ENCODE peak calls at places on chromosomes 11 and 22, in seven cellular contexts. T, P, D, K, F, R and L are unnamed samples. For H3K36me3, the result is how much of the 10 kb centered on the place peaks cover.

GRCh38 chr11:122155765-122156527 is 39.9 kb upstream of the BLID start:
- DNase-seq in T (no peak), P (no peak), D (no peak), K (no peak), F (no peak), R (no peak), L (no peak)

GRCh38 chr11:69131644-69132300 is 24.0 kb upstream of the SMIM38 start:
- DNase-seq in T (peak), P (no peak), D (peak), K (peak), F (peak), R (peak), L (peak)

GRCh38 chr11:3994030-3994640 is 100.5 kb upstream of the RRM1 start:
- DNase-seq in T (no peak), P (no peak), D (no peak), K (no peak), F (no peak), R (no peak), L (no peak)

GRCh38 chr11:6200975-6201374 is 2.0 kb downstream of the OR52W1 start:
- DNase-seq in T (no peak), P (no peak), D (no peak), K (no peak), F (no peak), R (no peak), L (no peak)

GRCh38 chr11:134037093-134037908 is 31.6 kb upstream of the JAM3 start:
- DNase-seq in T (peak), P (peak), D (peak), K (no peak), F (peak), R (peak), L (peak)

GRCh38 chr11:16969010-16970004 is 44.9 kb downstream of the PLEKHA7 start:
- DNase-seq in T (no peak), P (no peak), D (no peak), K (no peak), F (no peak), R (peak), L (peak)

GRCh38 chr11:92045325-92045724 is 179.3 kb upstream of the FAT3 start:
- DNase-seq in T (no peak), P (no peak), D (no peak), K (no peak), F (no peak), R (peak), L (no peak)

GRCh38 chr22:36739185-36739584 is 35.6 kb upstream of the CACNG2 start:
- DNase-seq in T (no peak), P (no peak), D (no peak), K (no peak), F (no peak), R (no peak), L (no peak)

GRCh38 chr11:125153837-125154236 is 10.7 kb upstream of the PKNOX2 start:
- DNase-seq in T (no peak), P (no peak), D (no peak), K (no peak), F (no peak), R (no peak), L (no peak)

GRCh38 chr11:2791139-2791520 is 91.3 kb upstream of the KCNQ1OT1 start:
- DNase-seq in T (no peak), P (no peak), D (peak), K (no peak), F (no peak), R (no peak), L (no peak)

GRCh38 chr11:134764367-134764766 is 352.3 kb upstream of the B3GAT1 start:
- DNase-seq in T (no peak), P (no peak), D (no peak), K (no peak), F (no peak), R (no peak), L (no peak)

GRCh38 chr11:111376453-111376871 is 2.6 kb downstream of the POU2AF1 start:
- DNase-seq in T (no peak), P (peak), D (no peak), K (no peak), F (no peak), R (no peak), L (no peak)

GRCh38 chr11:31437742-31438435 is 68.2 kb downstream of the DNAJC24 start:
- DNase-seq in T (no peak), P (no peak), D (peak), K (no peak), F (no peak), R (no peak), L (no peak)

GRCh38 chr11:69309800-69310280 is 15.9 kb downstream of the MYEOV start:
- DNase-seq in T (no peak), P (no peak), D (peak), K (no peak), F (no peak), R (no peak), L (no peak)

GRCh38 chr22:47307326-47307725 is 544.9 kb downstream of the TBC1D22A start:
- DNase-seq in T (no peak), P (no peak), D (peak), K (no peak), F (no peak), R (no peak), L (no peak)

GRCh38 chr11:116412118-116412889 is 360.5 kb downstream of the BUD13 start:
- DNase-seq in T (no peak), P (no peak), D (no peak), K (no peak), F (no peak), R (no peak), L (peak)

GRCh38 chr22:32576553-32577255 is 102.1 kb downstream of the FBXO7 start:
- DNase-seq in T (peak), P (no peak), D (no peak), K (no peak), F (no peak), R (peak), L (no peak)

GRCh38 chr11:133833101-133833898 is 12.0 kb downstream of the SPATA19 start:
- DNase-seq in T (no peak), P (peak), D (peak), K (no peak), F (no peak), R (no peak), L (no peak)

GRCh38 chr11:134412508-134413333 is 679 bp upstream of the B3GAT1 start:
- DNase-seq in T (peak), P (no peak), D (peak), K (peak), F (peak), R (peak), L (peak)

GRCh38 chr22:28440517-28441366 is 238.9 kb downstream of the TTC28 start:
- DNase-seq in T (no peak), P (no peak), D (peak), K (no peak), F (no peak), R (no peak), L (no peak)

GRCh38 chr11:113014731-113015455 is 53.7 kb downstream of the NCAM1 start:
- DNase-seq in T (no peak), P (no peak), D (no peak), K (no peak), F (peak), R (no peak), L (peak)

GRCh38 chr22:39967996-39968968 is 8.1 kb downstream of the TMA7B start:
- DNase-seq in T (peak), P (no peak), D (no peak), K (peak), F (peak), R (peak), L (no peak)

GRCh38 chr22:31148516-31148915 is 8.2 kb upstream of the PLA2G3 start:
- DNase-seq in T (no peak), P (no peak), D (peak), K (no peak), F (no peak), R (no peak), L (no peak)

GRCh38 chr22:28986366-28986765 is 75.3 kb downstream of the C22orf31 start:
- DNase-seq in T (no peak), P (no peak), D (no peak), K (no peak), F (no peak), R (peak), L (peak)

GRCh38 chr11:35667257-35667656 is 4.7 kb downstream of the TRIM44 start:
- DNase-seq in T (no peak), P (no peak), D (no peak), K (no peak), F (no peak), R (peak), L (no peak)

GRCh38 chr11:42462558-42463310 is 849.1 kb upstream of the API5 start:
- DNase-seq in T (no peak), P (no peak), D (no peak), K (no peak), F (no peak), R (no peak), L (no peak)

GRCh38 chr11:47923667-47924066 is 56.7 kb upstream of the PTPRJ start:
- DNase-seq in T (no peak), P (no peak), D (peak), K (no peak), F (no peak), R (no peak), L (no peak)

GRCh38 chr11:7612661-7613393 is 60.5 kb downstream of the CYB5R2 start:
- DNase-seq in T (peak), P (no peak), D (no peak), K (peak), F (no peak), R (peak), L (peak)

GRCh38 chr11:7611411-7611810 is 61.9 kb downstream of the CYB5R2 start:
- DNase-seq in T (no peak), P (no peak), D (no peak), K (no peak), F (no peak), R (no peak), L (no peak)

GRCh38 chr11:7613394-7613720 is 59.9 kb downstream of the CYB5R2 start:
- DNase-seq in T (no peak), P (no peak), D (no peak), K (no peak), F (no peak), R (no peak), L (no peak)

GRCh38 chr11:7610393-7610792 is 62.9 kb downstream of the CYB5R2 start:
- DNase-seq in T (no peak), P (no peak), D (no peak), K (no peak), F (no peak), R (no peak), L (no peak)

GRCh38 chr11:7612056-7612660 is 61.1 kb downstream of the CYB5R2 start:
- DNase-seq in T (no peak), P (no peak), D (no peak), K (no peak), F (no peak), R (peak), L (no peak)
- H3K36me3 ChIP-seq in T (under half), P (under half), D (under half), K (under half), F (under half), R (under half), L (under half)

GRCh38 chr11:65419460-65419772 is 3.2 kb upstream of the NEAT1 start:
- DNase-seq in T (no peak), P (no peak), D (no peak), K (no peak), F (no peak), R (no peak), L (no peak)
- H3K4me2 ChIP-seq in T (peak), P (peak), D (peak), K (peak), F (peak), R (no peak), L (peak)

GRCh38 chr11:132033051-132033450 is 662.6 kb downstream of the NTM start:
- DNase-seq in T (no peak), P (no peak), D (no peak), K (no peak), F (no peak), R (no peak), L (no peak)
- H3K36me3 ChIP-seq in T (under half), P (under half), D (under half), K (under half), F (under half), R (under half), L (under half)

DNA sequence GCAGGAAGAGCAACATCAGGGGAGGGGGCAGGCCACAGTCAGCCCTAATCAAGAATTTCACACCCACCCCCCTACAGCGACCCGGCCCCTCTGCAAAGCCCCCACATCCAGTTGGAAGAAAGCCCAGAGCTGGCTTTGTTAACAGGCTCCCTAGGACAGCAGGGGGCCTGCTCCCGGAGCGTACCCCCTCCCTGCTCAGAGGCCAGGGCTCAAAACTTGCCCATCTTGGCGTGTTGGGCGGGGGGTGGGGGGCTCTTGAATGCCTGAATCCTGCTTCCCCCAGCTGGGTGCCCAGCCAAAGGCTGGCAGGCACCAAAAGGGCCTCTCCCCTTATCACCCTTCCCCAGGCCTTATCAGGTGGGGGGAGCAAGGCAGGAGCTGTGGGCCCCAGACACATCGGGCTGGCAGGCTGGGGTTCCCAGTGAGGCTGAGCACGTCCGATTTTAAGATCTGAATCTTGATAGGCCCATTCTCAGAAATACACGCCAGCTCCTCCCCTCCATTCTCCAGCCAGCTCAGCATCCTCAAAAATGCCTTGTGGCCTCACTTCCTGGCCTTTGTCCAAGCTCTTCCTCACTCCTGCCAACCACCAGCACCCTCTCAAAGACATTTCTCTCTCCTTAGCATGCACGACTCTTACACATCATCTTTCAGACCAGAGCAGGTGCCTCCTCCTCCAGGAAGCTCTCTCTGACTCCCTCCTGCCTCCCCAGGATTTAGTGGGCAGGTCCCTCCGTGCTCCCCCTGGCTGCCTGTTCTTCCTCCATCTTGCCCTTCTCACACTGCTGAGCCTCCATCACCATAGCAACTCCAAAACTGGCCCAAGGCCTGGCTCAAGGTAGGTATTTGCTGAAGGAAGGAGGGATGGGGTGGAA is 384.8 kb downstream of the MN1 start:
- DNase-seq in T (peak), P (no peak), D (peak), K (no peak), F (peak), R (peak), L (peak)
- H3K4me2 ChIP-seq in T (peak), P (no peak), D (no peak), K (no peak), F (peak), R (no peak), L (peak)

DNA sequence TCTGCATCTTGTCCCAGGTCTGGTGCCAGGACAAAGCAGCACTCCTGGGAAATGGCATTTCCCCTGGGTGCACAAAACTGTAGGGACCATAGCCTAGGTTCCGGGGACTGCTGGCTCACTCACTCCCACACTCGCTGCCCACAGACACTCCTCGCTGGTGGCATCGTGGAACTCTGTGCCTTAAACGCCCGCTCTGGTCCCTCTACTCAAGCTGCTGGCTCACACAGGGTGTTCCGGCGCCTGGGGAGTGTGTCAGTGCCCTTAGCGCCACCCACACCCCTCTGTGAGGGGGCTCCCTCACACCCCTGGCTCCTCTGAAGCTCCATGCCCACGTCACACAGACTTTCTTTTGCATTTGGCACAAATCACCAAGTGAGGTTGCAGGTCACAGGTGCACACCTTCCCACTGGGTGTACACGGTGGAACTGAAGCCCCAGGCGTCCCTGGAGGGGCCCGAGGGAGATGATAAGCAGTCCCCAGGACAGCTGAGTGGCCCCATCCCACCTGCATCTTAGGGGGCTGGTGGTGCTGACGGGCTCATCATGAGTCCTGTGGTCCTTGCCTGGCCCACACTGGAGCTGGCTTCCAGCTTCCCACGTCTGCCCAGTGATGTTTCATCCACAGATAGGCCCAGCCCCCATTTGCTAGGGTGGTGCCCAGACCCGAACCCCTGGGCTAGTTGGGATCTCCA is 23.2 kb upstream of the DGCR8 start:
- DNase-seq in T (no peak), P (no peak), D (peak), K (no peak), F (no peak), R (no peak), L (no peak)
- H3K36me3 ChIP-seq in T (under half), P (under half), D (under half), K (under half), F (under half), R (under half), L (under half)

GRCh38 chr22:35315141-35315854 is 15.6 kb downstream of the TOM1 start:
- DNase-seq in T (no peak), P (no peak), D (peak), K (no peak), F (no peak), R (no peak), L (no peak)
- H3K4me2 ChIP-seq in T (no peak), P (no peak), D (no peak), K (no peak), F (no peak), R (no peak), L (no peak)

DNA sequence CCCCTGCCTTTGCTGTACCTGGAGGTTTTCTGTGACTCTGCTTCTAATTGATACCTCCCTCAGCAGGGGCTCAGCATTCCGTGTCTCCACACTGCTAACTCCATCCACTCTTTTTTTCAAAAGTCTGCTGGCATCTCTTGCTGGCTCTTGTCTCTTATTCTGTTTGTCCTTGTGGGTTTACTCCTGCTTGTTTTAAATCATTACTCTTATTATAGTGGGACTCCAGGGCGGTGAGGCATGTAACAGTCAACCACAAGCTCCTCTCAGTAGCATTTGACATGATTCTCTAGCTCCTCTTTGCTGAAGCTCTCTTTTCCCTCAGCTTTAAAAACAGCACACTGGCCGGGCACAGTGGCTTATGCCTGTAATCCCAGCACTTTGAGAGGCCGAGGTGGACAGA is 260.2 kb upstream of the NARS2 start:
- DNase-seq in T (no peak), P (no peak), D (no peak), K (no peak), F (no peak), R (no peak), L (no peak)
- H3K36me3 ChIP-seq in T (under half), P (under half), D (under half), K (under half), F (under half), R (under half), L (under half)